ENCODE peak calls at places on chromosomes 4 and X, in seven cellular contexts. One of them, this sample, is unnamed.
A peak's percentile ranks its signal among the peaks of the same experiment; 100 is the strongest.

GRCh38 chrX:101260435-101260834 is 30.7 kb downstream of the TAF7L start:
- DNase-seq in NCI-H460: peak; percentile 6
- DNase-seq in fibroblast of the conjunctiva: no peak
- DNase-seq in NCI-H1930: no peak
- DNase-seq in Right ventricle myocardium inferior: no peak
- DNase-seq in HTR-8/SVneo: no peak
- DNase-seq in CD4-positive, alpha-beta memory T cell: no peak
- DNase-seq in this sample: no peak

GRCh38 chr4:110867251-110867960 is 244.5 kb upstream of the PITX2 start:
- DNase-seq in NCI-H460: no peak
- DNase-seq in fibroblast of the conjunctiva: no peak
- DNase-seq in NCI-H1930: no peak
- DNase-seq in Right ventricle myocardium inferior: no peak
- DNase-seq in HTR-8/SVneo: no peak
- DNase-seq in CD4-positive, alpha-beta memory T cell: no peak
- DNase-seq in this sample: no peak

GRCh38 chr4:21181716-21182115 is 481.5 kb downstream of the PACRGL start:
- DNase-seq in NCI-H460: no peak
- DNase-seq in fibroblast of the conjunctiva: no peak
- DNase-seq in NCI-H1930: no peak
- DNase-seq in Right ventricle myocardium inferior: no peak
- DNase-seq in HTR-8/SVneo: no peak
- DNase-seq in CD4-positive, alpha-beta memory T cell: no peak
- DNase-seq in this sample: no peak

GRCh38 chrX:856901-857300 is 226.3 kb downstream of the SHOX start:
- DNase-seq in NCI-H460: peak; percentile 9
- DNase-seq in fibroblast of the conjunctiva: no peak
- DNase-seq in NCI-H1930: no peak
- DNase-seq in Right ventricle myocardium inferior: no peak
- DNase-seq in HTR-8/SVneo: no peak
- DNase-seq in CD4-positive, alpha-beta memory T cell: no peak
- DNase-seq in this sample: no peak

GRCh38 chr4:158090323-158090722 is 82.5 kb downstream of the GASK1B start:
- DNase-seq in NCI-H460: no peak
- DNase-seq in fibroblast of the conjunctiva: peak; percentile 10
- DNase-seq in NCI-H1930: no peak
- DNase-seq in Right ventricle myocardium inferior: no peak
- DNase-seq in HTR-8/SVneo: no peak
- DNase-seq in CD4-positive, alpha-beta memory T cell: no peak
- DNase-seq in this sample: no peak

GRCh38 chrX:121122332-121122731 is 74.9 kb downstream of the GLUD2 start:
- DNase-seq in NCI-H460: no peak
- DNase-seq in fibroblast of the conjunctiva: no peak
- DNase-seq in NCI-H1930: no peak
- DNase-seq in Right ventricle myocardium inferior: no peak
- DNase-seq in HTR-8/SVneo: no peak
- DNase-seq in CD4-positive, alpha-beta memory T cell: no peak
- DNase-seq in this sample: no peak

GRCh38 chr4:169064281-169064680 is 54.2 kb upstream of the CBR4 start:
- DNase-seq in NCI-H460: no peak
- DNase-seq in fibroblast of the conjunctiva: no peak
- DNase-seq in NCI-H1930: no peak
- DNase-seq in Right ventricle myocardium inferior: no peak
- DNase-seq in HTR-8/SVneo: no peak
- DNase-seq in CD4-positive, alpha-beta memory T cell: no peak
- DNase-seq in this sample: no peak

GRCh38 chrX:87017210-87017609 is 500.4 kb upstream of the KLHL4 start:
- DNase-seq in NCI-H460: no peak
- DNase-seq in fibroblast of the conjunctiva: no peak
- DNase-seq in NCI-H1930: no peak
- DNase-seq in Right ventricle myocardium inferior: no peak
- DNase-seq in HTR-8/SVneo: no peak
- DNase-seq in CD4-positive, alpha-beta memory T cell: no peak
- DNase-seq in this sample: no peak

GRCh38 chr4:24683116-24683515 is 98.8 kb upstream of the DHX15 start:
- DNase-seq in NCI-H460: no peak
- DNase-seq in fibroblast of the conjunctiva: no peak
- DNase-seq in NCI-H1930: no peak
- DNase-seq in Right ventricle myocardium inferior: no peak
- DNase-seq in HTR-8/SVneo: no peak
- DNase-seq in CD4-positive, alpha-beta memory T cell: no peak
- DNase-seq in this sample: no peak

GRCh38 chrX:30830544-30830943 is 58.5 kb downstream of the TAB3 start:
- DNase-seq in NCI-H460: no peak
- DNase-seq in fibroblast of the conjunctiva: no peak
- DNase-seq in NCI-H1930: no peak
- DNase-seq in Right ventricle myocardium inferior: no peak
- DNase-seq in HTR-8/SVneo: no peak
- DNase-seq in CD4-positive, alpha-beta memory T cell: no peak
- DNase-seq in this sample: no peak

GRCh38 chr4:40124690-40125089 is 68.0 kb downstream of the N4BP2 start:
- DNase-seq in NCI-H460: no peak
- DNase-seq in fibroblast of the conjunctiva: no peak
- DNase-seq in NCI-H1930: no peak
- DNase-seq in Right ventricle myocardium inferior: no peak
- DNase-seq in HTR-8/SVneo: no peak
- DNase-seq in CD4-positive, alpha-beta memory T cell: peak; percentile 40
- DNase-seq in this sample: no peak

GRCh38 chr4:7103599-7104365 is 35.9 kb upstream of the GRPEL1 start:
- DNase-seq in NCI-H460: no peak
- DNase-seq in fibroblast of the conjunctiva: no peak
- DNase-seq in NCI-H1930: no peak
- DNase-seq in Right ventricle myocardium inferior: peak; percentile 89
- DNase-seq in HTR-8/SVneo: no peak
- DNase-seq in CD4-positive, alpha-beta memory T cell: no peak
- DNase-seq in this sample: peak; percentile 72

GRCh38 chrX:106035064-106035463 is 3.5 kb downstream of the SERPINA7 start:
- DNase-seq in NCI-H460: no peak
- DNase-seq in fibroblast of the conjunctiva: no peak
- DNase-seq in NCI-H1930: no peak
- DNase-seq in Right ventricle myocardium inferior: no peak
- DNase-seq in HTR-8/SVneo: no peak
- DNase-seq in CD4-positive, alpha-beta memory T cell: no peak
- DNase-seq in this sample: no peak

GRCh38 chr4:150308824-150309472 is 230.7 kb downstream of the DCLK2 start:
- DNase-seq in NCI-H460: no peak
- DNase-seq in fibroblast of the conjunctiva: no peak
- DNase-seq in NCI-H1930: no peak
- DNase-seq in Right ventricle myocardium inferior: no peak
- DNase-seq in HTR-8/SVneo: no peak
- DNase-seq in CD4-positive, alpha-beta memory T cell: no peak
- DNase-seq in this sample: no peak

GRCh38 chrX:30735839-30736238 is 82.6 kb downstream of the GK start:
- DNase-seq in NCI-H460: peak; percentile 72
- DNase-seq in fibroblast of the conjunctiva: peak; percentile 33
- DNase-seq in NCI-H1930: no peak
- DNase-seq in Right ventricle myocardium inferior: no peak
- DNase-seq in HTR-8/SVneo: peak; percentile 79
- DNase-seq in CD4-positive, alpha-beta memory T cell: peak; percentile 61
- DNase-seq in this sample: no peak

GRCh38 chr4:43757147-43757546 is 691.5 kb downstream of the KCTD8 start:
- DNase-seq in NCI-H460: no peak
- DNase-seq in fibroblast of the conjunctiva: no peak
- DNase-seq in NCI-H1930: no peak
- DNase-seq in Right ventricle myocardium inferior: no peak
- DNase-seq in HTR-8/SVneo: no peak
- DNase-seq in CD4-positive, alpha-beta memory T cell: no peak
- DNase-seq in this sample: no peak

GRCh38 chr4:7970031-7970946 is 30.6 kb upstream of the AFAP1 start:
- DNase-seq in NCI-H460: peak; percentile 56
- DNase-seq in fibroblast of the conjunctiva: no peak
- DNase-seq in NCI-H1930: no peak
- DNase-seq in Right ventricle myocardium inferior: peak; percentile 64
- DNase-seq in HTR-8/SVneo: peak; percentile 82
- DNase-seq in CD4-positive, alpha-beta memory T cell: peak; percentile 78
- DNase-seq in this sample: no peak

GRCh38 chrX:41482153-41482850 is 35.2 kb downstream of the NYX start:
- DNase-seq in NCI-H460: no peak
- DNase-seq in fibroblast of the conjunctiva: no peak
- DNase-seq in NCI-H1930: no peak
- DNase-seq in Right ventricle myocardium inferior: no peak
- DNase-seq in HTR-8/SVneo: no peak
- DNase-seq in CD4-positive, alpha-beta memory T cell: no peak
- DNase-seq in this sample: no peak

GRCh38 chr4:95506264-95506663 is 42.5 kb downstream of the UNC5C start:
- DNase-seq in NCI-H460: no peak
- DNase-seq in fibroblast of the conjunctiva: no peak
- DNase-seq in NCI-H1930: no peak
- DNase-seq in Right ventricle myocardium inferior: no peak
- DNase-seq in HTR-8/SVneo: peak; percentile 7
- DNase-seq in CD4-positive, alpha-beta memory T cell: no peak
- DNase-seq in this sample: no peak

GRCh38 chrX:97563531-97564133 is 679.9 kb downstream of the RPA4 start:
- DNase-seq in NCI-H460: peak; percentile 3
- DNase-seq in fibroblast of the conjunctiva: peak; percentile 23
- DNase-seq in NCI-H1930: no peak
- DNase-seq in Right ventricle myocardium inferior: no peak
- DNase-seq in HTR-8/SVneo: peak; percentile 0
- DNase-seq in CD4-positive, alpha-beta memory T cell: peak; percentile 39
- DNase-seq in this sample: peak; percentile 16

This sample was measured in anterior cingulate cortex.